ENCODE peak calls at places on chromosomes 16 and 17, in six cellular contexts. One of them, this sample, is unnamed.

GRCh38 chr17:62149961-62150360 is 84.9 kb upstream of the MED13 start:
- DNase-seq in breast epithelium: no peak
- DNase-seq in adrenal gland: no peak
- DNase-seq in heart left ventricle: no peak
- DNase-seq in ovary: no peak
- DNase-seq in testis: no peak
- DNase-seq in this sample: no peak

GRCh38 chr17:36940313-36941264 is 3.3 kb downstream of the LHX1 start:
- DNase-seq in breast epithelium: no peak
- DNase-seq in adrenal gland: no peak
- DNase-seq in heart left ventricle: no peak
- DNase-seq in ovary: no peak
- DNase-seq in testis: no peak
- DNase-seq in this sample: no peak

GRCh38 chr16:11614587-11615175 is 28.0 kb upstream of the LITAF start:
- DNase-seq in adrenal gland: no peak
- DNase-seq in testis: no peak
- DNase-seq in heart left ventricle: no peak
- DNase-seq in breast epithelium: no peak
- DNase-seq in ovary: no peak
- DNase-seq in this sample: no peak

GRCh38 chr17:29292992-29293889 is 707 bp downstream of the NUFIP2 start:
- DNase-seq in ovary: peak
- DNase-seq in adrenal gland: peak
- DNase-seq in heart left ventricle: peak
- DNase-seq in testis: peak
- DNase-seq in breast epithelium: peak
- DNase-seq in this sample: peak

GRCh38 chr17:66990047-66990446 is 25.5 kb downstream of the CACNG4 start:
- DNase-seq in adrenal gland: no peak
- DNase-seq in breast epithelium: no peak
- DNase-seq in ovary: no peak
- DNase-seq in heart left ventricle: no peak
- DNase-seq in testis: no peak
- DNase-seq in this sample: no peak

GRCh38 chr16:13503960-13504635 is 415.9 kb upstream of the ERCC4 start:
- DNase-seq in heart left ventricle: no peak
- DNase-seq in testis: no peak
- DNase-seq in breast epithelium: no peak
- DNase-seq in adrenal gland: no peak
- DNase-seq in ovary: no peak
- DNase-seq in this sample: no peak

GRCh38 chr17:77470800-77471733 is 330.3 kb downstream of the SEC14L1 start:
- DNase-seq in adrenal gland: peak
- DNase-seq in heart left ventricle: peak
- DNase-seq in breast epithelium: no peak
- DNase-seq in ovary: peak
- DNase-seq in testis: no peak
- DNase-seq in this sample: peak

GRCh38 chr16:27840311-27841060 is 223.0 kb downstream of the GSG1L start:
- DNase-seq in breast epithelium: peak
- DNase-seq in adrenal gland: no peak
- DNase-seq in ovary: no peak
- DNase-seq in testis: no peak
- DNase-seq in heart left ventricle: no peak
- DNase-seq in this sample: no peak

GRCh38 chr16:86604436-86605220 is 26.3 kb downstream of the FOXL1 start:
- DNase-seq in breast epithelium: no peak
- DNase-seq in heart left ventricle: no peak
- DNase-seq in ovary: no peak
- DNase-seq in adrenal gland: no peak
- DNase-seq in testis: peak
- DNase-seq in this sample: no peak

GRCh38 chr17:67359960-67360817 is 6.2 kb downstream of the PSMD12 start:
- DNase-seq in breast epithelium: no peak
- DNase-seq in testis: no peak
- DNase-seq in heart left ventricle: no peak
- DNase-seq in adrenal gland: no peak
- DNase-seq in ovary: no peak
- DNase-seq in this sample: peak

GRCh38 chr17:29597361-29598172 is 4.6 kb downstream of the ANKRD13B start:
- DNase-seq in ovary: no peak
- DNase-seq in heart left ventricle: no peak
- DNase-seq in breast epithelium: no peak
- DNase-seq in adrenal gland: peak
- DNase-seq in testis: no peak
- DNase-seq in this sample: no peak

GRCh38 chr17:2101448-2102257 is 46.8 kb downstream of the HIC1 start:
- DNase-seq in testis: no peak
- DNase-seq in heart left ventricle: no peak
- DNase-seq in ovary: no peak
- DNase-seq in adrenal gland: peak
- DNase-seq in breast epithelium: peak
- DNase-seq in this sample: no peak

GRCh38 chr16:3266873-3267537 is 10.6 kb upstream of the MEFV start:
- DNase-seq in adrenal gland: peak
- DNase-seq in heart left ventricle: no peak
- DNase-seq in testis: peak
- DNase-seq in breast epithelium: no peak
- DNase-seq in ovary: no peak
- DNase-seq in this sample: peak

GRCh38 chr16:24737391-24737871 is 8.0 kb downstream of the TNRC6A start:
- DNase-seq in testis: no peak
- DNase-seq in heart left ventricle: no peak
- DNase-seq in ovary: no peak
- DNase-seq in adrenal gland: no peak
- DNase-seq in breast epithelium: no peak
- DNase-seq in this sample: peak

GRCh38 chr16:22093952-22094351 is 1.6 kb downstream of the VWA3A start:
- DNase-seq in breast epithelium: no peak
- DNase-seq in heart left ventricle: no peak
- DNase-seq in adrenal gland: no peak
- DNase-seq in ovary: no peak
- DNase-seq in testis: no peak
- DNase-seq in this sample: no peak

GRCh38 chr17:2059125-2059836 is 4.4 kb downstream of the HIC1 start:
- DNase-seq in ovary: peak
- DNase-seq in heart left ventricle: no peak
- DNase-seq in testis: no peak
- DNase-seq in adrenal gland: no peak
- DNase-seq in breast epithelium: no peak
- DNase-seq in this sample: no peak

GRCh38 chr17:67639997-67640396 is 77.7 kb upstream of the NOL11 start:
- DNase-seq in heart left ventricle: no peak
- DNase-seq in breast epithelium: no peak
- DNase-seq in adrenal gland: no peak
- DNase-seq in ovary: peak
- DNase-seq in testis: no peak
- DNase-seq in this sample: no peak

GRCh38 chr16:56408379-56409098 is 16.8 kb downstream of the AMFR start:
- DNase-seq in heart left ventricle: no peak
- DNase-seq in ovary: no peak
- DNase-seq in breast epithelium: no peak
- DNase-seq in adrenal gland: no peak
- DNase-seq in testis: no peak
- DNase-seq in this sample: peak

GRCh38 chr17:77856551-77857305 is 101.8 kb upstream of the TNRC6C start:
- DNase-seq in heart left ventricle: no peak
- DNase-seq in testis: no peak
- DNase-seq in ovary: no peak
- DNase-seq in adrenal gland: no peak
- DNase-seq in breast epithelium: no peak
- DNase-seq in this sample: no peak

GRCh38 chr16:4911831-4912422 is 25.0 kb downstream of the PPL start:
- DNase-seq in adrenal gland: no peak
- DNase-seq in ovary: no peak
- DNase-seq in breast epithelium: no peak
- DNase-seq in testis: no peak
- DNase-seq in heart left ventricle: no peak
- DNase-seq in this sample: no peak

GRCh38 chr16:11560701-11561439 is 25.8 kb downstream of the LITAF start:
- DNase-seq in adrenal gland: peak
- DNase-seq in ovary: peak
- DNase-seq in testis: no peak
- DNase-seq in breast epithelium: no peak
- DNase-seq in heart left ventricle: peak
- DNase-seq in this sample: no peak

GRCh38 chr17:44353656-44354331 is 8.7 kb downstream of the GRN start:
- DNase-seq in breast epithelium: no peak
- DNase-seq in ovary: peak
- DNase-seq in heart left ventricle: no peak
- DNase-seq in testis: peak
- DNase-seq in adrenal gland: no peak
- DNase-seq in this sample: peak

GRCh38 chr17:19263621-19264010 is 26.4 kb downstream of the EPN2 start:
- DNase-seq in breast epithelium: no peak
- DNase-seq in ovary: no peak
- DNase-seq in testis: peak
- DNase-seq in adrenal gland: peak
- DNase-seq in heart left ventricle: no peak
- DNase-seq in this sample: no peak

GRCh38 chr17:36546418-36547093 is 1.8 kb downstream of the GGNBP2 start:
- DNase-seq in ovary: no peak
- DNase-seq in heart left ventricle: no peak
- DNase-seq in adrenal gland: no peak
- DNase-seq in breast epithelium: no peak
- DNase-seq in testis: no peak
- DNase-seq in this sample: peak

GRCh38 chr16:78081341-78081740 is 18.1 kb upstream of the WWOX start:
- DNase-seq in testis: no peak
- DNase-seq in adrenal gland: no peak
- DNase-seq in breast epithelium: no peak
- DNase-seq in heart left ventricle: no peak
- DNase-seq in ovary: no peak
- DNase-seq in this sample: no peak

GRCh38 chr17:57603978-57604377 is 141.1 kb downstream of the CCDC182 start:
- DNase-seq in breast epithelium: peak
- DNase-seq in adrenal gland: peak
- DNase-seq in ovary: no peak
- DNase-seq in testis: peak
- DNase-seq in heart left ventricle: no peak
- DNase-seq in this sample: no peak

GRCh38 chr17:59572301-59572924 is 7.0 kb downstream of the DHX40 start:
- DNase-seq in ovary: no peak
- DNase-seq in testis: no peak
- DNase-seq in breast epithelium: no peak
- DNase-seq in heart left ventricle: no peak
- DNase-seq in adrenal gland: no peak
- DNase-seq in this sample: no peak

GRCh38 chr17:37176683-37177082 is 199.1 kb upstream of the C17orf78 start:
- DNase-seq in ovary: no peak
- DNase-seq in adrenal gland: no peak
- DNase-seq in breast epithelium: no peak
- DNase-seq in testis: no peak
- DNase-seq in heart left ventricle: no peak
- DNase-seq in this sample: no peak

GRCh38 chr17:61316633-61317032 is 83.0 kb upstream of the TBX2 start:
- DNase-seq in heart left ventricle: no peak
- DNase-seq in breast epithelium: no peak
- DNase-seq in adrenal gland: no peak
- DNase-seq in testis: no peak
- DNase-seq in ovary: no peak
- DNase-seq in this sample: no peak

GRCh38 chr17:75487351-75488070 is 27.8 kb downstream of the CASKIN2 start:
- DNase-seq in ovary: no peak
- DNase-seq in heart left ventricle: peak
- DNase-seq in breast epithelium: no peak
- DNase-seq in testis: peak
- DNase-seq in adrenal gland: no peak
- DNase-seq in this sample: no peak
- TF ChIP-seq POLR2A in ovary: no peak
- TF ChIP-seq POLR2A in heart left ventricle: no peak
- TF ChIP-seq POLR2A in breast epithelium: no peak
- TF ChIP-seq POLR2A in testis: no peak
- TF ChIP-seq POLR2A in adrenal gland: no peak
- TF ChIP-seq POLR2A in this sample: no peak

GRCh38 chr17:32944248-32945020 is 16.5 kb downstream of the TMEM98 start:
- DNase-seq in breast epithelium: no peak
- DNase-seq in testis: no peak
- DNase-seq in adrenal gland: no peak
- DNase-seq in heart left ventricle: no peak
- DNase-seq in ovary: no peak
- DNase-seq in this sample: no peak
- TF ChIP-seq POLR2A in breast epithelium: no peak
- TF ChIP-seq POLR2A in testis: no peak
- TF ChIP-seq POLR2A in adrenal gland: no peak
- TF ChIP-seq POLR2A in heart left ventricle: no peak
- TF ChIP-seq POLR2A in ovary: no peak
- TF ChIP-seq POLR2A in this sample: no peak

DNA sequence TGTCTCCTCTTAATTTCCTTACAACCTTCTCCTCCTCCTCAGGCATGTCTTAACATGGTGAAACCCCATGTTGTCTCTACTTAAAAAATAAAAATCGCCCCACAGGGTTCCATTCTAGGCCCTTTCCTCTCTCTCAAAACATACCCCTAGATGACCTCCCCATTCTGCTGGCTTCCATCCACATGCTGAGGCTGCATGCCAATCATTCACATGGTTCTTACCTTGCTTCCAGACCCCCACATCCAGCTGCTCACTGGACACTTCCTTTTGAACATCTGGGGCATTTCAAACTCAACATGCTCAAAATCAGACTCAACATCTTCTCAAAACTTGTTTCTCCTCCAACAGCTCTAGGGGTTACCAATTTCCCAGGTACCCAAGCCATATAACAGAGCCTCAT is 12.4 kb upstream of the CTCF start:
- DNase-seq in testis: no peak
- DNase-seq in ovary: peak
- DNase-seq in breast epithelium: no peak
- DNase-seq in heart left ventricle: no peak
- DNase-seq in adrenal gland: no peak
- DNase-seq in this sample: no peak
- TF ChIP-seq POLR2A in testis: no peak
- TF ChIP-seq POLR2A in ovary: no peak
- TF ChIP-seq POLR2A in breast epithelium: no peak
- TF ChIP-seq POLR2A in heart left ventricle: no peak
- TF ChIP-seq POLR2A in adrenal gland: no peak
- TF ChIP-seq POLR2A in this sample: no peak

GRCh38 chr17:79840204-79840988 is 1.2 kb upstream of the CBX4 start:
- DNase-seq in adrenal gland: peak
- DNase-seq in heart left ventricle: no peak
- DNase-seq in breast epithelium: no peak
- DNase-seq in testis: peak
- DNase-seq in ovary: peak
- DNase-seq in this sample: peak

GRCh38 chr17:79836952-79837887 is 2.0 kb downstream of the CBX4 start:
- DNase-seq in breast epithelium: peak
- DNase-seq in testis: peak
- DNase-seq in ovary: peak
- DNase-seq in heart left ventricle: peak
- DNase-seq in adrenal gland: peak
- DNase-seq in this sample: peak

GRCh38 chr17:79837888-79838540 is 1.2 kb downstream of the CBX4 start:
- DNase-seq in adrenal gland: peak
- DNase-seq in heart left ventricle: no peak
- DNase-seq in breast epithelium: no peak
- DNase-seq in ovary: peak
- DNase-seq in testis: no peak
- DNase-seq in this sample: peak

GRCh38 chr17:79839363-79840203 is at the start of gene CBX4:
- DNase-seq in heart left ventricle: peak
- DNase-seq in breast epithelium: peak
- DNase-seq in ovary: peak
- DNase-seq in adrenal gland: peak
- DNase-seq in testis: peak
- DNase-seq in this sample: peak

GRCh38 chr17:79838541-79839274 is 532 bp downstream of the CBX4 start:
- DNase-seq in heart left ventricle: no peak
- DNase-seq in adrenal gland: peak
- DNase-seq in testis: no peak
- DNase-seq in breast epithelium: no peak
- DNase-seq in ovary: peak
- DNase-seq in this sample: peak
- TF ChIP-seq POLR2A in heart left ventricle: no peak
- TF ChIP-seq POLR2A in adrenal gland: peak
- TF ChIP-seq POLR2A in testis: no peak
- TF ChIP-seq POLR2A in breast epithelium: no peak
- TF ChIP-seq POLR2A in ovary: peak
- TF ChIP-seq POLR2A in this sample: no peak